ENCODE peak calls at places on chromosomes 4 and X, in four cellular contexts. Z is heart left ventricle, P is tibial artery, E is upper lobe of left lung. N is an unnamed sample.
A peak's percentile ranks its signal among the peaks of the same experiment; 100 is the strongest.

GRCh38 chrX:22690116-22690515 is 309.6 kb upstream of the DDX53 start:
- DNase-seq in Z (no peak), P (no peak), E (no peak), N (peak; percentile 76)

GRCh38 chrX:119423631-119424030 is 24.5 kb downstream of the SLC25A43 start:
- DNase-seq in E (no peak), Z (no peak), P (no peak), N (peak; percentile 54)

GRCh38 chr4:102566426-102566825 is 65.3 kb downstream of the NFKB1 start:
- DNase-seq in E (no peak), P (no peak), Z (no peak), N (no peak)

GRCh38 chr4:8127051-8127798 is 31.4 kb downstream of the ABLIM2 start:
- DNase-seq in P (no peak), E (no peak), Z (no peak), N (no peak)

GRCh38 chr4:797066-797465 is 28.9 kb downstream of the CPLX1 start:
- DNase-seq in P (no peak), Z (no peak), E (no peak), N (no peak)

GRCh38 chr4:85114526-85114925 is 148.0 kb upstream of the WDFY3 start:
- DNase-seq in Z (no peak), P (no peak), E (no peak), N (no peak)

GRCh38 chr4:7190668-7191545 is 1.4 kb upstream of the SORCS2 start:
- DNase-seq in P (peak; percentile 55), Z (no peak), E (no peak), N (no peak)

GRCh38 chr4:23614284-23614892 is 275.5 kb downstream of the PPARGC1A start:
- DNase-seq in Z (no peak), P (no peak), E (peak; percentile 32), N (peak; percentile 42)

GRCh38 chrX:119181491-119181890 is 53.9 kb upstream of the KIAA1210 start:
- DNase-seq in P (no peak), E (no peak), Z (no peak), N (peak; percentile 53)

GRCh38 chr4:17126306-17126978 is 228.0 kb upstream of the LDB2 start:
- DNase-seq in Z (no peak), P (no peak), E (no peak), N (no peak)

GRCh38 chr4:59838236-59838635 is 1361.9 kb upstream of the ADGRL3 start:
- DNase-seq in Z (no peak), P (no peak), E (no peak), N (no peak)

GRCh38 chr4:20997886-20998285 is 297.6 kb downstream of the PACRGL start:
- DNase-seq in E (no peak), Z (no peak), P (no peak), N (no peak)

GRCh38 chrX:150212672-150213480 is 150.2 kb upstream of the MAMLD1 start:
- DNase-seq in Z (peak; percentile 79), P (no peak), E (peak; percentile 20), N (peak; percentile 56)

GRCh38 chr4:36273276-36273675 is 8.1 kb upstream of the DTHD1 start:
- DNase-seq in E (no peak), Z (no peak), P (no peak), N (no peak)

GRCh38 chrX:136464589-136464988 is 23.2 kb upstream of the BRS3 start:
- DNase-seq in P (no peak), E (no peak), Z (no peak), N (no peak)

GRCh38 chrX:101028562-101028961 is 23.3 kb downstream of the TRMT2B start:
- DNase-seq in P (no peak), E (no peak), Z (no peak), N (no peak)

GRCh38 chr4:127748957-127749356 is 18.8 kb downstream of the SLC25A31 start:
- DNase-seq in E (no peak), P (no peak), Z (no peak), N (no peak)

GRCh38 chrX:104921606-104922205 is 298.8 kb downstream of the TEX13A start:
- DNase-seq in Z (no peak), E (no peak), P (peak; percentile 54), N (no peak)

GRCh38 chr4:101104264-101105052 is 242.9 kb downstream of the PPP3CA start:
- DNase-seq in E (no peak), P (no peak), Z (no peak), N (no peak)

GRCh38 chr4:177986236-177986635 is 544.0 kb upstream of the AGA start:
- DNase-seq in E (no peak), P (no peak), Z (no peak), N (no peak)

GRCh38 chr4:14837860-14838259 is 164.4 kb upstream of the CPEB2 start:
- DNase-seq in P (no peak), E (no peak), Z (no peak), N (no peak)

GRCh38 chr4:106080376-106080775 is 185.1 kb downstream of the NPNT start:
- DNase-seq in Z (no peak), E (no peak), P (no peak), N (no peak)

GRCh38 chr4:52199574-52200338 is 148.7 kb downstream of the SPATA18 start:
- DNase-seq in E (no peak), P (no peak), Z (no peak), N (peak; percentile 65)

DNA sequence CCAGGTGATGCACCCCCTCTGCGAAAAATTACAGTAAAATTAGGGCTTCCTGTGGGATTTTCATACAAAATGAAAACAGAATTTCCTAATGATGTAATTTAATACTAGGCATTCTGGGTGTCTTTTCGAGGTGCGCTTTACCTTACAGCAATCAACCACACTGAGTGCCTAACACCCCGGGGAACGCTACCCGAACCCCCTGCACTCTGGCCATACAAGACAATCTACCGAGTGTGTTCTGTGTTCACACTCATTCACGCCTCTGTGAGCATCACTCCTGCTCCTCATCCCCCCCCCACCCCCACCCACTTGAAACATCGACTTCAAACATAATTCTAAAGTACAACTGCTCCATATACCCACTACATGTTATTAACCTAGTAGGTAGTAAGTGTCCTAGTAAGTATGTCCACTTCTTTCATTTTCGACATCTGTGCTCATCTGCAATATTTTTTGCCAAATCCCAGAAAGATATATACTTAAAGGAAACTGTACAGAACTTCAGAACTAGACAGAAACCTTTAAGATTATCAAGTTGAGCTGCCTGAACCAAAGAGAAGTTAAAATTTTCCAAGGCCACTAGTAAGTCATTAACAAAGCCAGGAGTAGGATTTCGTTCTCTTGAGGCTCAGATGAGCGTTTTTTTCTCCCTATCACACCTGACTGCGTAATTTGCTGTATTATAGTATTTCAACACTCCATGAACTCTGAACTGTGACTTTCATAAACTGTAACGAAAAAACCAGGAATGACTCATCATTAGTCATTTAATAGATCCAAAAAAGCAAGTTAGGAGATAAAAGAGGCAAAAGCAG is 79.9 kb downstream of the FAT1 start:
- DNase-seq in P (no peak), Z (no peak), E (no peak), N (peak; percentile 76)
- H3K27ac ChIP-seq in P (no peak overlapping the region), Z (no peak overlapping the region), E (no peak overlapping the region), N (no peak overlapping the region)

GRCh38 chrX:110034036-110034435 is 31.1 kb downstream of the TMEM164 start:
- DNase-seq in E (no peak), P (no peak), Z (no peak), N (no peak)

GRCh38 chrX:110038900-110039299 is 36.0 kb downstream of the TMEM164 start:
- DNase-seq in P (no peak), E (no peak), Z (no peak), N (no peak)

GRCh38 chrX:110037181-110037580 is 34.3 kb downstream of the TMEM164 start:
- DNase-seq in Z (no peak), P (no peak), E (no peak), N (no peak)

GRCh38 chrX:110032534-110033161 is 29.7 kb downstream of the TMEM164 start:
- DNase-seq in E (no peak), P (no peak), Z (no peak), N (no peak)

GRCh38 chrX:110036162-110037033 is 33.5 kb downstream of the TMEM164 start:
- DNase-seq in Z (no peak), E (no peak), P (no peak), N (no peak)
- H3K27ac ChIP-seq in Z (no peak overlapping the region), E (no peak overlapping the region), P (no peak overlapping the region), N (no peak overlapping the region)

GRCh38 chrX:13938053-13938765 is 91.5 kb downstream of the GEMIN8 start:
- DNase-seq in Z (peak; percentile 27), E (peak; percentile 26), P (no peak), N (peak; percentile 27)

GRCh38 chrX:13936804-13937203 is 92.9 kb downstream of the GEMIN8 start:
- DNase-seq in E (no peak), Z (no peak), P (no peak), N (no peak)

GRCh38 chrX:13939741-13940597 is 89.7 kb downstream of the GEMIN8 start:
- DNase-seq in E (no peak), Z (no peak), P (no peak), N (no peak)

GRCh38 chrX:13938766-13939530 is 90.7 kb downstream of the GEMIN8 start:
- DNase-seq in P (no peak), E (no peak), Z (no peak), N (no peak)

DNA sequence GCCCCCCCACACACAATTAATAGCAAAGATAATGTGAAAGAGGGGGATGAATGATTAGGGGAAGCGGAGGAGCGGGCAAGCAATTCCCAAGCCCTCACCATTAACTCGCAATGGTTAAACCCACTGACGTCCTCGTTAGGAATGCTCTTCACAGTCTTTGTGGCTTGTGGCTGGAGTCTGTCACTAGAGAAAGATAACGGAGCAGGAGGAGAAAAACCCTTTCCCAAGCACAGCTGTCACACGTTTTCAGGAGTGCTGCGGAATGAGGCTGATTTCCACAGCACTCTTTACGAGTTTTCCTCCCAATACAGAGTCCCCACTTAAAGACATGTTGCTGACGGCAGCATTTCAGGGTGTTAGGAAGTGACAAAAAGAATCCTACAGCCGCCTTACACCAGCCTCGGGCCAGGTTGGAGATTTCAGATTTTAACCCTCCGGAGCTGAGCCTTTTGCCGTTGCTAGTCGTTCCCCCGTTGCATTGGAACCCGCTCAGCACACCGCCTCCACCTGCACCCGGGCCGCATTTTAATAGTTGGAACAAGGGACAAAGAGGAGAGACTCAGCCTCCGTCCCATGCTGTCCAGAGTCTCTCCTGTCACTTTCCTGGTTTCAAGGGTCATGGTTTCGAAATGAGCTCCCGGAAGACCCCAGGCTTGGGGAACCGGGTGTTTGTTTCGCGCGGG is 92.2 kb downstream of the GEMIN8 start:
- DNase-seq in Z (no peak), E (no peak), P (peak; percentile 60), N (peak; percentile 69)
- H3K27ac ChIP-seq in Z (no peak overlapping the region), E (no peak overlapping the region), P (no peak overlapping the region), N (peak overlapping the region; percentile 82)

GRCh38 chrX:115367956-115368355 is 78.4 kb downstream of the LUZP4 start:
- DNase-seq in P (no peak), E (no peak), Z (no peak), N (no peak)

GRCh38 chrX:115366535-115366934 is 77.0 kb downstream of the LUZP4 start:
- DNase-seq in Z (no peak), P (no peak), E (no peak), N (no peak)

GRCh38 chrX:115367455-115367854 is 77.9 kb downstream of the LUZP4 start:
- DNase-seq in E (no peak), Z (no peak), P (no peak), N (peak; percentile 32)

GRCh38 chrX:115373308-115373707 is 83.8 kb downstream of the LUZP4 start:
- DNase-seq in P (no peak), E (no peak), Z (no peak), N (no peak)

DNA sequence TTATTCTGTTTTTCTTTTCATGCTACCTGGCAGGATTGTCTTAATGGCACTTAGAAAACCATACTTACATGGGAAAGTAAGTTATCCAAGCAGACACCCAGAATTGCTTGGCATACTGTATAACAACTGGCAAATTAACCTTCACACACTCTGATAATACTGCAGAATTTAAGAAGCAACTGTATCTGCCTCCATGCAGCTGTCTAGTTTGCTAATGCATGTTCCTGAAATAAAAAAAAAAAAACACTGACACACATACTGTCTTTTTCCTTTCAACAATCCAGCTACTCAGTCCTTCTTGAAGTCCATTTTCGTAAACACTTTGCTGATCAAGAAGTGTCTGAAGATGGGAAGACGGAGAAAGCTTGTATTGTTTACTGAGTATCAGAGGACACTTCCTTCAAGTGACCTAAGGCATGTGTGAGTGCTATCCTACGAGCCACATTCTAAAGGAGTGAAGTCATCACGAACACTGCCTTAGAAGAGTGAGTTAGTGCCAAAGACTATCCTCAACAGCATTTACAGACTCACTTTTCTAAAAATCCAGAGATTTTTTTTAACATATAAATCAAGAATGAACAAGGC is 82.6 kb downstream of the LUZP4 start:
- DNase-seq in P (no peak), E (no peak), Z (no peak), N (peak; percentile 47)
- H3K27ac ChIP-seq in P (peak overlapping the region; percentile 33), E (no peak overlapping the region), Z (no peak overlapping the region), N (peak overlapping the region; percentile 59)

N was measured in cardiac muscle cell.